ENCODE peak calls at places on chromosome 4, in nine cellular contexts. E is HS-27A; Q is upper lobe of right lung; Z is stimulated activated CD8-positive, alpha-beta memory T cell treated with anti-CD3 and anti-CD28 coated beads, Interleukin-15, amount 100 ng/mL, for 24 hours; A is HuH-7.5; D is germinal center; K is AG10803; V is stimulated activated naive B cell treated with anti-CD40 and anti-IgM and Interleukin-4, amounts not matched to agents 10 μg/mL and 1 μg/mL and 100 μg/mL, for 72 hours; Y is NAMALWA. M is an unnamed sample.
A peak's percentile ranks its signal among the peaks of the same experiment; 100 is the strongest.

GRCh38 chr4:186957952-186958555 is 234.4 kb upstream of the FAT1 start:
- DNase-seq in Q (no peak), K (peak; percentile 30), V (no peak), Z (no peak), E (no peak), A (no peak), D (no peak), Y (no peak), M (no peak)

GRCh38 chr4:71239365-71239764 is 99.5 kb upstream of the SLC4A4 start:
- DNase-seq in K (no peak), Y (no peak), Q (no peak), D (no peak), V (no peak), Z (no peak), A (no peak), E (no peak), M (peak; percentile 7)

GRCh38 chr4:30973993-30974392 is 253.8 kb downstream of the PCDH7 start:
- DNase-seq in A (no peak), E (no peak), Q (no peak), K (no peak), V (no peak), Y (no peak), Z (no peak), D (no peak), M (no peak)

GRCh38 chr4:178632415-178632814 is 1190.2 kb upstream of the AGA start:
- DNase-seq in V (no peak), Z (no peak), E (no peak), A (no peak), K (no peak), D (no peak), Y (no peak), Q (no peak), M (no peak)

GRCh38 chr4:82975792-82976191 is 34.8 kb downstream of the LIN54 start:
- DNase-seq in K (no peak), Y (no peak), D (no peak), A (no peak), V (no peak), Z (no peak), E (no peak), Q (no peak), M (peak; percentile 40)

GRCh38 chr4:16524911-16525574 is 298.8 kb upstream of the TAPT1 start:
- DNase-seq in V (no peak), Q (no peak), D (no peak), E (no peak), A (no peak), Z (no peak), K (peak; percentile 86), Y (no peak), M (no peak)

GRCh38 chr4:101037249-101037648 is 310.1 kb downstream of the PPP3CA start:
- DNase-seq in Z (no peak), Q (no peak), E (no peak), D (no peak), V (no peak), Y (no peak), K (no peak), A (no peak), M (no peak)

GRCh38 chr4:40316333-40316781 is 18.8 kb upstream of the CHRNA9 start:
- DNase-seq in Y (peak; percentile 84), A (no peak), K (peak; percentile 95), V (no peak), D (no peak), E (no peak), Z (no peak), Q (no peak), M (peak; percentile 90)

GRCh38 chr4:16238304-16238703 is 12.0 kb upstream of the TAPT1 start:
- DNase-seq in A (no peak), V (no peak), D (no peak), Z (no peak), K (no peak), Y (no peak), E (no peak), Q (no peak), M (peak; percentile 27)

GRCh38 chr4:1009647-1010521 is 1.5 kb upstream of the FGFRL1 start:
- DNase-seq in Q (peak; percentile 89), V (peak; percentile 57), Z (peak; percentile 77), K (peak; percentile 44), A (no peak), D (peak; percentile 85), Y (peak; percentile 69), E (no peak), M (peak; percentile 20)

GRCh38 chr4:147583876-147584275 is 33.3 kb upstream of the TMEM184C start:
- DNase-seq in E (no peak), Y (no peak), V (no peak), A (no peak), Q (no peak), D (no peak), Z (no peak), K (no peak), M (no peak)

GRCh38 chr4:183602444-183603102 is 56.4 kb downstream of the RWDD4 start:
- DNase-seq in K (peak; percentile 23), D (no peak), Z (no peak), Y (peak; percentile 34), Q (no peak), A (no peak), V (no peak), E (no peak), M (no peak)

GRCh38 chr4:685681-686218 is 3.2 kb downstream of the SLC49A3 start:
- DNase-seq in Y (no peak), Z (no peak), K (no peak), V (no peak), A (no peak), D (no peak), Q (no peak), E (no peak), M (no peak)

GRCh38 chr4:122483481-122483880 is 27.0 kb upstream of the IL2 start:
- DNase-seq in D (no peak), A (no peak), V (no peak), K (no peak), Y (no peak), Q (no peak), Z (no peak), E (no peak), M (no peak)